ENCODE peak calls at places on chromosomes 11 and 22, in nine cellular contexts. E is PC-3; V is neural progenitor cell; Z is natural killer cell treated with Interleukin-12 subunit alpha and Interleukin-12 subunit beta and Interleukin-15 and Interleukin-18, amount 100 ng/mL, for 72 hours; N is cortex of kidney; B is stimulated activated CD8-positive, alpha-beta memory T cell treated with anti-CD3 and anti-CD28 coated beads, Interleukin-2, amount 100 ng/mL, for 48 hours; Q is M059J; M is SW 1271; O is IMR-90. G is an unnamed sample.

GRCh38 chr11:64263021-64263946 is 12.0 kb downstream of the PLCB3 start:
- DNase-seq in E (no peak), V (peak), Z (no peak), N (no peak), B (no peak), Q (peak), M (no peak), O (peak), G (no peak)

GRCh38 chr22:35379146-35379993 is 1.5 kb upstream of the HMOX1 start:
- DNase-seq in E (no peak), V (no peak), Z (no peak), N (no peak), B (no peak), Q (no peak), M (no peak), O (no peak), G (no peak)

GRCh38 chr11:134754196-134754822 is 342.3 kb upstream of the B3GAT1 start:
- DNase-seq in E (no peak), V (no peak), Z (no peak), N (no peak), B (no peak), Q (no peak), M (no peak), O (no peak), G (no peak)

GRCh38 chr22:25637032-25637431 is 72.6 kb downstream of the GRK3 start:
- DNase-seq in E (no peak), V (no peak), Z (no peak), N (no peak), B (no peak), Q (no peak), M (no peak), O (no peak), G (peak)

GRCh38 chr11:2975594-2975993 is 16.5 kb downstream of the NAP1L4 start:
- DNase-seq in E (peak), V (peak), Z (no peak), N (no peak), B (no peak), Q (peak), M (no peak), O (peak), G (peak)

GRCh38 chr11:86558219-86558618 is 114.2 kb downstream of the ME3 start:
- DNase-seq in E (no peak), V (no peak), Z (no peak), N (no peak), B (no peak), Q (no peak), M (no peak), O (peak), G (no peak)

GRCh38 chr22:38482662-38483308 is 14.9 kb downstream of the KDELR3 start:
- DNase-seq in E (no peak), V (no peak), Z (no peak), N (no peak), B (no peak), Q (no peak), M (no peak), O (no peak), G (no peak)

GRCh38 chr22:26321469-26321913 is 107.6 kb upstream of the ASPHD2 start:
- DNase-seq in E (peak), V (no peak), Z (no peak), N (no peak), B (no peak), Q (peak), M (no peak), O (peak), G (no peak)

GRCh38 chr22:29621761-29622526 is 18.5 kb downstream of the NF2 start:
- DNase-seq in E (peak), V (no peak), Z (no peak), N (no peak), B (no peak), Q (peak), M (peak), O (peak), G (no peak)

GRCh38 chr11:1881442-1882264 is 10.0 kb downstream of the PRR33 start:
- DNase-seq in E (no peak), V (no peak), Z (peak), N (no peak), B (no peak), Q (no peak), M (no peak), O (no peak), G (no peak)

GRCh38 chr11:62535802-62536201 is 10.8 kb downstream of the AHNAK start:
- DNase-seq in E (no peak), V (no peak), Z (no peak), N (no peak), B (no peak), Q (no peak), M (no peak), O (no peak), G (no peak)

GRCh38 chr22:40323681-40324083 is 22.6 kb upstream of the ADSL start:
- DNase-seq in E (no peak), V (no peak), Z (no peak), N (no peak), B (no peak), Q (no peak), M (no peak), O (no peak), G (no peak)

GRCh38 chr22:40081662-40082061 is 86.9 kb downstream of the FAM83F start:
- DNase-seq in E (no peak), V (no peak), Z (no peak), N (no peak), B (no peak), Q (no peak), M (no peak), O (no peak), G (no peak)

GRCh38 chr22:19991395-19991644 is 25.3 kb downstream of the ARVCF start:
- DNase-seq in E (no peak), V (no peak), Z (no peak), N (no peak), B (no peak), Q (no peak), M (no peak), O (no peak), G (no peak)

GRCh38 chr11:110716361-110716760 is 4.1 kb upstream of the ARHGAP20 start:
- DNase-seq in E (no peak), V (no peak), Z (no peak), N (no peak), B (no peak), Q (peak), M (no peak), O (peak), G (no peak)

GRCh38 chr11:114284021-114284420 is 12.2 kb upstream of the NNMT start:
- DNase-seq in E (no peak), V (no peak), Z (no peak), N (no peak), B (no peak), Q (no peak), M (no peak), O (no peak), G (no peak)

GRCh38 chr11:63670077-63670737 is 969 bp downstream of the ATL3 start:
- DNase-seq in E (peak), V (no peak), Z (no peak), N (no peak), B (no peak), Q (no peak), M (no peak), O (peak), G (no peak)

GRCh38 chr11:76030286-76030685 is 176.0 kb downstream of the WNT11 start:
- DNase-seq in E (peak), V (no peak), Z (no peak), N (no peak), B (no peak), Q (peak), M (no peak), O (peak), G (no peak)

GRCh38 chr11:71414645-71415044 is 33.5 kb downstream of the DHCR7 start:
- DNase-seq in E (no peak), V (no peak), Z (no peak), N (no peak), B (no peak), Q (no peak), M (no peak), O (no peak), G (no peak)

GRCh38 chr11:71563401-71563800 is 2.0 kb upstream of the KRTAP5-10 start:
- DNase-seq in E (peak), V (peak), Z (no peak), N (no peak), B (no peak), Q (peak), M (no peak), O (peak), G (peak)

GRCh38 chr11:112817376-112817775 is 143.8 kb upstream of the NCAM1 start:
- DNase-seq in E (no peak), V (peak), Z (no peak), N (no peak), B (no peak), Q (no peak), M (no peak), O (no peak), G (peak)